ENCODE peak calls at places on chromosomes 6 and 20, in seven cellular contexts. N is fibroblast of mammary gland; D is nucleus accumbens; H is T-helper 2 cell; G is choroid plexus epithelial cell; A is NCI-H1694 treated with DMSO at 0.1 percent for 48 hours; M is activated CD4-positive, alpha-beta T cell treated with anti-CD3 and anti-CD28 coated beads, Interleukin-2, amount 50 U/mL, for 1 hour. S is an unnamed sample.
A peak's percentile ranks its signal among the peaks of the same experiment; 100 is the strongest.

GRCh38 chr6:142378138-142378875 is 76.5 kb downstream of the ADGRG6 start:
- DNase-seq in N (peak; percentile 62), D (no peak), H (no peak), G (peak; percentile 80), A (no peak), M (no peak), S (no peak)

GRCh38 chr6:75602164-75602896 is 650 bp downstream of the SENP6 start:
- DNase-seq in N (peak; percentile 31), D (peak; percentile 79), H (peak; percentile 39), G (peak; percentile 60), A (peak; percentile 35), M (peak; percentile 57), S (no peak)

GRCh38 chr6:109229536-109229935 is 134.2 kb downstream of the CEP57L1 start:
- DNase-seq in N (peak; percentile 55), D (no peak), H (no peak), G (no peak), A (no peak), M (no peak), S (no peak)

GRCh38 chr6:98657764-98658163 is 176.6 kb upstream of the POU3F2 start:
- DNase-seq in N (peak; percentile 29), D (no peak), H (no peak), G (peak; percentile 37), A (no peak), M (no peak), S (no peak)

GRCh38 chr6:77249560-77249959 is 213.7 kb downstream of the HTR1B start:
- DNase-seq in N (no peak), D (no peak), H (no peak), G (no peak), A (no peak), M (no peak), S (no peak)

GRCh38 chr20:10576411-10576810 is 97.4 kb downstream of the JAG1 start:
- DNase-seq in N (peak; percentile 44), D (no peak), H (no peak), G (no peak), A (no peak), M (no peak), S (no peak)

GRCh38 chr6:152143359-152143758 is 335.9 kb downstream of the ESR1 start:
- DNase-seq in N (no peak), D (no peak), H (no peak), G (no peak), A (no peak), M (no peak), S (no peak)

GRCh38 chr6:72748759-72749158 is 126.9 kb downstream of the KCNQ5 start:
- DNase-seq in N (peak; percentile 86), D (no peak), H (no peak), G (peak; percentile 31), A (no peak), M (no peak), S (no peak)

GRCh38 chr6:150008588-150008987 is 16.7 kb downstream of the RAET1L start:
- DNase-seq in N (no peak), D (no peak), H (no peak), G (no peak), A (no peak), M (no peak), S (no peak)

GRCh38 chr20:62929051-62929538 is 2.8 kb upstream of the DIDO1 start:
- DNase-seq in N (peak; percentile 56), D (peak; percentile 25), H (peak; percentile 33), G (peak; percentile 71), A (no peak), M (peak; percentile 43), S (peak; percentile 93)

GRCh38 chr20:56875052-56875663 is 246.1 kb downstream of the TFAP2C start:
- DNase-seq in N (peak; percentile 79), D (no peak), H (no peak), G (peak; percentile 92), A (no peak), M (no peak), S (no peak)

GRCh38 chr20:45059022-45059728 is 41.8 kb downstream of the KCNS1 start:
- DNase-seq in N (peak; percentile 71), D (no peak), H (no peak), G (peak; percentile 51), A (no peak), M (no peak), S (no peak)

GRCh38 chr20:24738981-24739633 is 210.0 kb upstream of the CST7 start:
- DNase-seq in N (no peak), D (no peak), H (no peak), G (peak; percentile 31), A (no peak), M (no peak), S (no peak)

GRCh38 chr20:12570371-12570770 is 438.4 kb upstream of the SPTLC3 start:
- DNase-seq in N (no peak), D (no peak), H (no peak), G (peak; percentile 11), A (peak; percentile 47), M (no peak), S (no peak)

GRCh38 chr6:70884074-70884983 is 72.5 kb downstream of the B3GAT2 start:
- DNase-seq in N (peak; percentile 42), D (peak; percentile 7), H (peak; percentile 10), G (peak; percentile 55), A (peak; percentile 36), M (peak; percentile 30), S (peak; percentile 51)

GRCh38 chr20:39289316-39289715 is 327.2 kb downstream of the DHX35 start:
- DNase-seq in N (no peak), D (no peak), H (no peak), G (no peak), A (no peak), M (no peak), S (no peak)